ENCODE peak calls at places on chromosomes 5 and 9, in five cellular contexts. N is sigmoid colon, U is breast epithelium, J is right atrium auricular region, V is heart right ventricle. K is an unnamed sample.
A peak's percentile ranks its signal among the peaks of the same experiment; 100 is the strongest.

GRCh38 chr5:902129-902916 is 9.6 kb downstream of the TRIP13 start:
- DNase-seq in J (no peak), N (no peak), V (no peak), U (no peak), K (no peak)

GRCh38 chr5:159257007-159257406 is 6.1 kb upstream of the UBLCP1 start:
- DNase-seq in V (no peak), N (no peak), J (no peak), U (no peak), K (no peak)

GRCh38 chr5:59458321-59458720 is 435.2 kb downstream of the PDE4D start:
- DNase-seq in N (no peak), V (no peak), J (no peak), U (no peak), K (no peak)

GRCh38 chr5:31963961-31964360 is 210.2 kb downstream of the GOLPH3 start:
- DNase-seq in N (no peak), V (no peak), J (no peak), U (no peak), K (no peak)

GRCh38 chr5:37539459-37539858 is 160.3 kb downstream of the WDR70 start:
- DNase-seq in J (no peak), N (no peak), V (no peak), U (peak; percentile 48), K (no peak)

GRCh38 chr9:77800924-77801551 is 152.9 kb upstream of the GNA14 start:
- DNase-seq in N (no peak), V (no peak), J (no peak), U (no peak), K (no peak)

GRCh38 chr9:70491798-70492736 is 77.6 kb upstream of the KLF9 start:
- DNase-seq in N (no peak), J (no peak), V (no peak), U (no peak), K (no peak)

GRCh38 chr9:69809304-69809863 is 11.2 kb upstream of the CFAP95 start:
- DNase-seq in U (no peak), V (no peak), J (no peak), N (no peak), K (peak; percentile 2)

GRCh38 chr5:143896981-143897380 is 85.0 kb downstream of the HMHB1 start:
- DNase-seq in U (no peak), N (no peak), J (no peak), V (no peak), K (no peak)

GRCh38 chr9:81499021-81499454 is 190.3 kb downstream of the TLE1 start:
- DNase-seq in J (no peak), V (peak; percentile 10), U (peak; percentile 34), N (peak; percentile 75), K (no peak)

GRCh38 chr5:114055318-114055788 is 306.5 kb upstream of the KCNN2 start:
- DNase-seq in U (no peak), V (peak; percentile 61), J (no peak), N (peak; percentile 76), K (no peak)

GRCh38 chr5:54045077-54045792 is 265.1 kb downstream of the ARL15 start:
- DNase-seq in N (no peak), U (no peak), V (no peak), J (no peak), K (no peak)

GRCh38 chr5:91162534-91163381 is 220.4 kb downstream of the ARRDC3 start:
- DNase-seq in J (peak; percentile 81), U (peak; percentile 90), N (peak; percentile 87), V (peak; percentile 59), K (no peak)

GRCh38 chr5:88141695-88141979 is 127.0 kb downstream of the TMEM161B start:
- DNase-seq in U (no peak), N (no peak), V (no peak), J (no peak), K (no peak)

GRCh38 chr5:135356522-135357318 is 42.3 kb downstream of the MACROH2A1 start:
- DNase-seq in N (peak; percentile 89), J (peak; percentile 81), U (no peak), V (peak; percentile 83), K (no peak)

GRCh38 chr5:72244862-72245371 is 75.1 kb downstream of the MRPS27 start:
- DNase-seq in V (peak; percentile 12), J (no peak), U (no peak), N (no peak), K (peak; percentile 15)

GRCh38 chr9:73595036-73595545 is 443.4 kb downstream of the ANXA1 start:
- DNase-seq in U (no peak), V (no peak), N (no peak), J (no peak), K (no peak)

GRCh38 chr9:75483636-75484035 is 395.3 kb downstream of the OSTF1 start:
- DNase-seq in J (no peak), U (no peak), N (no peak), V (no peak), K (no peak)

GRCh38 chr9:78574354-78575036 is 277.6 kb downstream of the PSAT1 start:
- DNase-seq in J (no peak), N (no peak), V (no peak), U (no peak), K (no peak)

GRCh38 chr9:127543973-127544533 is 68.0 kb upstream of the STXBP1 start:
- DNase-seq in V (peak; percentile 3), N (no peak), J (no peak), U (no peak), K (no peak)

GRCh38 chr5:172505403-172505759 is 51.1 kb upstream of the SH3PXD2B start:
- DNase-seq in N (peak; percentile 54), U (no peak), J (peak; percentile 55), V (peak; percentile 2), K (no peak)
- H3K27ac ChIP-seq in N (no peak overlapping the region), U (peak overlapping the region; percentile 70), J (peak overlapping the region; percentile 77), V (peak overlapping the region; percentile 72), K (no peak overlapping the region)

GRCh38 chr9:36566813-36567217 is 5.9 kb upstream of the MELK start:
- DNase-seq in N (peak; percentile 83), V (peak; percentile 19), U (peak; percentile 59), J (no peak), K (peak; percentile 35)
- H3K27ac ChIP-seq in N (peak overlapping the region; percentile 75), V (no peak overlapping the region), U (peak overlapping the region; percentile 20), J (no peak overlapping the region), K (peak overlapping the region; percentile 37)

GRCh38 chr9:76621011-76621410 is 143.2 kb upstream of the PCA3 start:
- DNase-seq in N (no peak), V (no peak), U (no peak), J (no peak), K (no peak)

GRCh38 chr9:76620586-76620985 is 143.7 kb upstream of the PCA3 start:
- DNase-seq in J (no peak), V (no peak), U (no peak), N (no peak), K (no peak)

GRCh38 chr9:76628155-76628554 is 136.1 kb upstream of the PCA3 start:
- DNase-seq in U (no peak), N (no peak), J (no peak), V (no peak), K (no peak)

GRCh38 chr9:76626980-76627379 is 137.3 kb upstream of the PCA3 start:
- DNase-seq in J (no peak), N (no peak), V (no peak), U (no peak), K (no peak)

GRCh38 chr9:76624381-76625048 is 139.7 kb upstream of the PCA3 start:
- DNase-seq in J (no peak), U (no peak), V (no peak), N (no peak), K (no peak)
- H3K27ac ChIP-seq in J (no peak overlapping the region), U (no peak overlapping the region), V (peak overlapping the region; percentile 15), N (no peak overlapping the region), K (no peak overlapping the region)

DNA sequence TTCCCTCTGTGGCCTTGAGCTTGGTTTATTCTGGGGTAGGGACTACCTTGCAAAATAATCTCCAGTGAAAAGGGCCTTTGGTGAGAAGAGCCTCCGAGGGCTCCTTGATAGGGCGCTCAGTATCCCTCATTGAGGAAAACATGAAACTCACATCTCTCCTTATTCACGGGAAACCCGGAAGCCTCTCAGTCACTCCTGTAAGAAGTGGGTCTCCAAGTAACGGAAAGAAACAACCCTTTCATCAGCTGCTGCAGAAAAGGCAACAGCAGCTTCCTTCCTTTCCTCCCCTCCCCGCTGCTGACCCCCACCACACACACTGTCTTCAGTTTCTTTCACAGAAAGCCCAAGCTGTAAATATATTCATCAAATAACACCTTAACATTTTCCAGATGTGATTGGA is 81.5 kb downstream of the C9orf152 start:
- DNase-seq in U (no peak), N (no peak), J (no peak), V (no peak), K (no peak)
- H3K27ac ChIP-seq in U (peak overlapping the region; percentile 89), N (peak overlapping the region; percentile 91), J (peak overlapping the region; percentile 93), V (peak overlapping the region; percentile 86), K (no peak overlapping the region)

GRCh38 chr9:124135813-124136365 is 121.9 kb upstream of the NEK6 start:
- DNase-seq in V (no peak), J (no peak), U (no peak), N (no peak), K (no peak)

GRCh38 chr9:124137944-124138335 is 119.8 kb upstream of the NEK6 start:
- DNase-seq in V (no peak), J (no peak), N (no peak), U (no peak), K (no peak)

GRCh38 chr9:124139001-124139400 is 118.7 kb upstream of the NEK6 start:
- DNase-seq in J (no peak), V (no peak), N (no peak), U (no peak), K (no peak)

GRCh38 chr9:124134526-124134925 is 123.0 kb downstream of the LHX2 start:
- DNase-seq in V (no peak), U (no peak), N (no peak), J (no peak), K (no peak)

DNA sequence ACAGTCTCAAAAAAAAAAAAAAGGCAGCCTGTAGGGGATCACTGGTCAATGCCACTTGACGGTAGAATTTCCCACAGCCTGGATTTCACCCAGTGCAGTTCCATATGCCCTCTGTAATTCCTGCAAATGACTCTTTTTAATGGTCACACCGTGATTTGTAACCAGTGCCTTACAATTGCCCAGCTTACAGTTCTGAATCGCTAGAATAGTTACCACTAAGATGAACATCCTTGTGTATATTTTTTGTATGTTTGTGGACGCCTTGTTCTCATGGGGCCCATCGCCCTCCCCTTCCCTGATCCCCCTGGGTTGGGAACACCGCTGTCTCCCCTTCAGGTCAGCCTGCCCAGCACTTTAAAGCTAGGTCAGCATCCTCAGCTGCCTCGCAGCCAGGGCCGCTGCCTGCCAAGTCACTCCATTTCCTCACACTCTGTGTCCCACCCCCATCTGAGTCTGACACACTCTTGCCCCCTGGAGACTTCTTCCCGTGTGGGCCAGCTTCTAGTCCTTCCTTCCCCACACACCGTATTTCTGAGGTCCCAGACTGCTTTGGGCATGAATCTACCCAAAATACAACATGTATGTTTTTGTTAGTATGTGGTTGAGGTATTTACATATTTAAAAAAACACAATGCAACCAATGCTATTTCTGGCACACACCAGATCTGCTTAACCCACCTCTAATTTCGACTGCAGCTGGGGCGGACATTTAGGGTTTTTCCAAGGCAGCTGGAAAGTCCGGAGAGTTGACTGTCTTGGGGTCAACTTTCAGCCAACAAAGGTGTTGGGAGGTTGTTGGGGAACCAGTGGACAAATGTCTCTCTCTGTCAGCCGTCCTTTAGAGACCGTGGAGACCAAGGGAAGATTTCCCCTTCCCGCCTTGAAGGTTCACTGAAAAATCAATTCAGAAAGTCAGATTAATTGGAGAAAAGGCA is 120.5 kb upstream of the NEK6 start:
- DNase-seq in U (no peak), N (no peak), J (no peak), V (no peak), K (no peak)
- H3K27ac ChIP-seq in U (no peak overlapping the region), N (no peak overlapping the region), J (no peak overlapping the region), V (no peak overlapping the region), K (no peak overlapping the region)

DNA sequence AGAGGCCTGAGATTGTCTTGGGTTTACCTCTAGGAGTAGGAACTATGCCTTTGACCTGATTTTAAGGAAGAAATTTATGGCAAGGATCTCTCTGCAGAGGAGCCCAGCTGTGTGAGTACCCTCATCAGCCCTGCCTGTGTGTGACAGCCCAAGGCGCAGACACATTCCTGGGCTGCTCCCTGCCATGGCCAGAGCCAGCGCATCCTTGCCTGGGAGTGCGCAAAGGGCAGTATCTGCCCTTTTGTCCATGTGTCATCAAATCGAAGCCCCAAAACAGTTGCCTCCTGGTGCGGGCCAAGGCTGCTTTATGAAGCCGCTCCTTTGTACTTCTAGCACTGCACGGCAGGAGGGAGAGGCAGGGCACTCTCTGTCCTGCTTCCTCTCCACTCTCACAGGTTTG is 51.9 kb downstream of the PRRT1B start:
- DNase-seq in N (no peak), V (no peak), U (no peak), J (no peak), K (no peak)
- H3K27ac ChIP-seq in N (no peak overlapping the region), V (peak overlapping the region; percentile 85), U (no peak overlapping the region), J (no peak overlapping the region), K (peak overlapping the region; percentile 26)

K was measured in substantia nigra.